ENCODE peak calls at places on chromosomes 1 and 21, in nine cellular contexts. I, Q, D, N, G, O, A, T and C are unnamed samples.

GRCh38 chr1:52567943-52568342 is 15.1 kb upstream of the TUT4 start:
- DNase-seq in I (no peak), Q (no peak), D (no peak), N (peak; percentile 24), G (no peak), O (peak; percentile 12), A (no peak), T (no peak), C (no peak)

GRCh38 chr1:89069955-89070354 is 4.9 kb upstream of the GBP1 start:
- DNase-seq in I (no peak), Q (no peak), D (no peak), N (no peak), G (no peak), O (peak; percentile 12), A (no peak), T (peak; percentile 14), C (no peak)

GRCh38 chr21:41856572-41856971 is 22.6 kb downstream of the PRDM15 start:
- DNase-seq in I (no peak), Q (no peak), D (no peak), N (no peak), G (no peak), O (no peak), A (no peak), T (no peak), C (no peak)

GRCh38 chr1:183191833-183192232 is 5.8 kb downstream of the LAMC2 start:
- DNase-seq in I (no peak), Q (no peak), D (peak; percentile 36), N (no peak), G (no peak), O (peak; percentile 90), A (peak; percentile 88), T (peak; percentile 93), C (no peak)

GRCh38 chr1:150572918-150573647 is 6.3 kb downstream of the MCL1 start:
- DNase-seq in I (no peak), Q (no peak), D (no peak), N (peak; percentile 49), G (no peak), O (no peak), A (peak; percentile 34), T (no peak), C (no peak)

GRCh38 chr21:38468989-38469388 is 29.3 kb downstream of the ERG start:
- DNase-seq in I (no peak), Q (no peak), D (peak; percentile 74), N (no peak), G (no peak), O (peak; percentile 12), A (peak; percentile 86), T (no peak), C (no peak)

GRCh38 chr1:210754931-210755670 is 378.8 kb downstream of the KCNH1 start:
- DNase-seq in I (no peak), Q (peak; percentile 83), D (peak; percentile 16), N (no peak), G (no peak), O (peak; percentile 1), A (peak; percentile 82), T (no peak), C (no peak)

GRCh38 chr21:44789880-44790279 is 11.7 kb downstream of the UBE2G2 start:
- DNase-seq in I (no peak), Q (no peak), D (no peak), N (no peak), G (no peak), O (peak; percentile 57), A (no peak), T (peak; percentile 66), C (no peak)

GRCh38 chr1:181166377-181167196 is 78.1 kb downstream of the IER5 start:
- DNase-seq in I (peak; percentile 50), Q (peak; percentile 69), D (peak; percentile 80), N (peak; percentile 94), G (peak; percentile 68), O (peak; percentile 88), A (peak; percentile 80), T (peak; percentile 78), C (no peak)

GRCh38 chr21:29928537-29928936 is 11.3 kb downstream of the GRIK1 start:
- DNase-seq in I (no peak), Q (peak; percentile 14), D (no peak), N (no peak), G (no peak), O (no peak), A (no peak), T (no peak), C (no peak)

GRCh38 chr1:207510444-207510843 is 14.5 kb downstream of the CR1 start:
- DNase-seq in I (no peak), Q (no peak), D (no peak), N (no peak), G (no peak), O (no peak), A (no peak), T (no peak), C (no peak)

GRCh38 chr1:46174448-46175231 is at the start of gene TSPAN1:
- DNase-seq in I (no peak), Q (peak; percentile 26), D (no peak), N (no peak), G (peak; percentile 61), O (no peak), A (peak; percentile 59), T (peak; percentile 57), C (no peak)

GRCh38 chr1:150259217-150259616 is 1.6 kb downstream of the CA14 start:
- DNase-seq in I (no peak), Q (no peak), D (no peak), N (no peak), G (no peak), O (no peak), A (no peak), T (no peak), C (no peak)

GRCh38 chr1:83839566-83840173 is 159.3 kb downstream of the TTLL7 start:
- DNase-seq in I (no peak), Q (no peak), D (no peak), N (no peak), G (no peak), O (peak; percentile 81), A (peak; percentile 77), T (peak; percentile 68), C (no peak)

GRCh38 chr1:33007190-33008050 is 29.3 kb downstream of the AK2 start:
- DNase-seq in I (no peak), Q (peak; percentile 46), D (peak; percentile 93), N (peak; percentile 21), G (peak; percentile 56), O (peak; percentile 94), A (peak; percentile 96), T (peak; percentile 95), C (no peak)

GRCh38 chr21:43193088-43193650 is 24.4 kb downstream of the CRYAA start:
- DNase-seq in I (no peak), Q (peak; percentile 3), D (no peak), N (no peak), G (no peak), O (no peak), A (no peak), T (no peak), C (no peak)

GRCh38 chr1:217457016-217457415 is 173.9 kb downstream of the GPATCH2 start:
- DNase-seq in I (no peak), Q (no peak), D (no peak), N (no peak), G (no peak), O (no peak), A (peak; percentile 47), T (no peak), C (no peak)
- TF ChIP-seq CTCF in I (no peak), Q (no peak), D (no peak), N (no peak), G (no peak), O (no peak), A (no peak), T (no peak), C (no peak)

GRCh38 chr1:203754455-203754864 is 10.5 kb upstream of the LAX1 start:
- DNase-seq in I (no peak), Q (no peak), D (no peak), N (peak; percentile 8), G (no peak), O (no peak), A (peak; percentile 71), T (no peak), C (no peak)

GRCh38 chr1:203746281-203746680 is 18.7 kb upstream of the LAX1 start:
- DNase-seq in I (no peak), Q (no peak), D (no peak), N (no peak), G (no peak), O (no peak), A (no peak), T (no peak), C (no peak)

GRCh38 chr1:203751051-203751450 is 13.9 kb upstream of the LAX1 start:
- DNase-seq in I (no peak), Q (no peak), D (no peak), N (no peak), G (no peak), O (peak; percentile 36), A (peak; percentile 97), T (no peak), C (no peak)
- TF ChIP-seq CTCF in I (no peak), Q (no peak), D (no peak), N (no peak), G (no peak), O (no peak), A (peak; percentile 33), T (no peak), C (no peak)

GRCh38 chr1:193068013-193068412 is 8.6 kb downstream of the RO60 start:
- DNase-seq in I (no peak), Q (no peak), D (no peak), N (no peak), G (no peak), O (no peak), A (peak; percentile 16), T (peak; percentile 19), C (no peak)

GRCh38 chr1:193069748-193070394 is 10.5 kb downstream of the RO60 start:
- DNase-seq in I (no peak), Q (peak; percentile 53), D (peak; percentile 15), N (peak; percentile 70), G (no peak), O (peak; percentile 13), A (peak; percentile 22), T (peak; percentile 29), C (no peak)

GRCh38 chr1:193070942-193071341 is 11.5 kb downstream of the RO60 start:
- DNase-seq in I (no peak), Q (peak; percentile 70), D (no peak), N (peak; percentile 20), G (no peak), O (no peak), A (no peak), T (no peak), C (no peak)

GRCh38 chr1:193066606-193067005 is 7.2 kb downstream of the RO60 start:
- DNase-seq in I (no peak), Q (no peak), D (no peak), N (no peak), G (no peak), O (no peak), A (no peak), T (no peak), C (no peak)

DNA sequence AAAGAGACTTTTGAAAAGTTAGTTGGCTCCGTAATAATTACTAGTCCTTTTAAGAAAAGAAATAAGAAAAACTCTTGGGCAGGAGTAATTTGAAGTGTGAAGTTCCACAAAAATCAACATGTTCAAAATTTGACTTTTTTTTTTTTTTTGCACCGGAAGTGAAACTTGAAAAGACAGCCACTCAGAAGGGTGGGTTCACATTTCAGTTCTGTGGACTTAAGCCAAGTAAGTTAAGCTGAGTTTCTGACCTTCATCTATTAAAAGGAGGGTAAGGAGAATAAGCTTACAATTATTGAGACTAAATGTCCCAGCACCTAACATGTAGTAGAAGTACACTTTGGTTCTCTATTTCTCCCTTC is 11.0 kb downstream of the RO60 start:
- DNase-seq in I (no peak), Q (no peak), D (no peak), N (no peak), G (no peak), O (no peak), A (no peak), T (no peak), C (no peak)
- TF ChIP-seq CTCF in I (no peak), Q (no peak), D (no peak), N (no peak), G (no peak), O (no peak), A (no peak), T (no peak), C (no peak)

GRCh38 chr1:231322880-231323530 is 14.6 kb downstream of the EXOC8 start:
- DNase-seq in I (no peak), Q (no peak), D (no peak), N (no peak), G (no peak), O (no peak), A (no peak), T (no peak), C (peak; percentile 60)
- TF ChIP-seq CTCF in I (no peak), Q (peak; percentile 14), D (no peak), N (peak; percentile 7), G (no peak), O (no peak), A (no peak), T (no peak), C (no peak)